ENCODE peak calls at places on chromosomes 11 and 22, in seven cellular contexts. One of them, this sample, is unnamed.
A peak's percentile ranks its signal among the peaks of the same experiment; 100 is the strongest.

GRCh38 chr22:32326647-32327046 is 31.0 kb upstream of the RFPL3 start:
- DNase-seq in cardiac muscle cell: no peak
- DNase-seq in CD8-positive, alpha-beta memory T cell: no peak
- DNase-seq in pancreas: no peak
- DNase-seq in coronary artery: peak; percentile 61
- DNase-seq in DND-41: no peak
- DNase-seq in kidney: no peak
- DNase-seq in this sample: no peak

GRCh38 chr11:111776398-111777093 is 10.4 kb upstream of the PPP2R1B start:
- DNase-seq in cardiac muscle cell: no peak
- DNase-seq in CD8-positive, alpha-beta memory T cell: no peak
- DNase-seq in pancreas: no peak
- DNase-seq in coronary artery: no peak
- DNase-seq in DND-41: no peak
- DNase-seq in kidney: no peak
- DNase-seq in this sample: no peak

GRCh38 chr11:75423721-75424120 is 9.3 kb downstream of the KLHL35 start:
- DNase-seq in cardiac muscle cell: no peak
- DNase-seq in CD8-positive, alpha-beta memory T cell: no peak
- DNase-seq in pancreas: peak; percentile 42
- DNase-seq in coronary artery: no peak
- DNase-seq in DND-41: no peak
- DNase-seq in kidney: no peak
- DNase-seq in this sample: no peak

GRCh38 chr22:39318507-39319283 is 728 bp downstream of the RPL3 start:
- DNase-seq in cardiac muscle cell: peak; percentile 58
- DNase-seq in CD8-positive, alpha-beta memory T cell: no peak
- DNase-seq in pancreas: no peak
- DNase-seq in coronary artery: no peak
- DNase-seq in DND-41: no peak
- DNase-seq in kidney: no peak
- DNase-seq in this sample: no peak

GRCh38 chr11:128260398-128260797 is 327.0 kb downstream of the ETS1 start:
- DNase-seq in cardiac muscle cell: no peak
- DNase-seq in CD8-positive, alpha-beta memory T cell: no peak
- DNase-seq in pancreas: no peak
- DNase-seq in coronary artery: no peak
- DNase-seq in DND-41: no peak
- DNase-seq in kidney: no peak
- DNase-seq in this sample: no peak

GRCh38 chr11:35944503-35945136 is 758 bp downstream of the LDLRAD3 start:
- DNase-seq in cardiac muscle cell: peak; percentile 27
- DNase-seq in CD8-positive, alpha-beta memory T cell: no peak
- DNase-seq in pancreas: no peak
- DNase-seq in coronary artery: peak; percentile 77
- DNase-seq in DND-41: no peak
- DNase-seq in kidney: no peak
- DNase-seq in this sample: no peak

GRCh38 chr22:35739642-35740041 is 22.0 kb downstream of the APOL5 start:
- DNase-seq in cardiac muscle cell: no peak
- DNase-seq in CD8-positive, alpha-beta memory T cell: peak; percentile 3
- DNase-seq in pancreas: no peak
- DNase-seq in coronary artery: no peak
- DNase-seq in DND-41: no peak
- DNase-seq in kidney: no peak
- DNase-seq in this sample: no peak

GRCh38 chr22:27687984-27688545 is 113.5 kb downstream of the MN1 start:
- DNase-seq in cardiac muscle cell: no peak
- DNase-seq in CD8-positive, alpha-beta memory T cell: no peak
- DNase-seq in pancreas: no peak
- DNase-seq in coronary artery: no peak
- DNase-seq in DND-41: no peak
- DNase-seq in kidney: peak; percentile 1
- DNase-seq in this sample: no peak

GRCh38 chr11:1481861-1482441 is 4.6 kb downstream of the MOB2 start:
- DNase-seq in cardiac muscle cell: no peak
- DNase-seq in CD8-positive, alpha-beta memory T cell: no peak
- DNase-seq in pancreas: peak; percentile 48
- DNase-seq in coronary artery: no peak
- DNase-seq in DND-41: no peak
- DNase-seq in kidney: peak; percentile 75
- DNase-seq in this sample: no peak

GRCh38 chr22:25282671-25283561 is 63.5 kb downstream of the CRYBB2 start:
- DNase-seq in cardiac muscle cell: no peak
- DNase-seq in CD8-positive, alpha-beta memory T cell: no peak
- DNase-seq in pancreas: peak; percentile 59
- DNase-seq in coronary artery: no peak
- DNase-seq in DND-41: no peak
- DNase-seq in kidney: no peak
- DNase-seq in this sample: no peak

GRCh38 chr22:43553451-43554258 is 141.8 kb downstream of the MPPED1 start:
- DNase-seq in cardiac muscle cell: no peak
- DNase-seq in CD8-positive, alpha-beta memory T cell: no peak
- DNase-seq in pancreas: no peak
- DNase-seq in coronary artery: peak; percentile 31
- DNase-seq in DND-41: no peak
- DNase-seq in kidney: no peak
- DNase-seq in this sample: no peak

GRCh38 chr11:12201016-12201985 is 90.9 kb downstream of the MICAL2 start:
- DNase-seq in cardiac muscle cell: peak; percentile 98
- DNase-seq in CD8-positive, alpha-beta memory T cell: no peak
- DNase-seq in pancreas: no peak
- DNase-seq in coronary artery: peak; percentile 92
- DNase-seq in DND-41: no peak
- DNase-seq in kidney: peak; percentile 79
- DNase-seq in this sample: no peak

GRCh38 chr22:19090586-19091127 is 31.6 kb downstream of the DGCR2 start:
- DNase-seq in cardiac muscle cell: no peak
- DNase-seq in CD8-positive, alpha-beta memory T cell: no peak
- DNase-seq in pancreas: no peak
- DNase-seq in coronary artery: no peak
- DNase-seq in DND-41: no peak
- DNase-seq in kidney: no peak
- DNase-seq in this sample: no peak

GRCh38 chr11:72897506-72897905 is 83.3 kb downstream of the ATG16L2 start:
- DNase-seq in cardiac muscle cell: no peak
- DNase-seq in CD8-positive, alpha-beta memory T cell: no peak
- DNase-seq in pancreas: no peak
- DNase-seq in coronary artery: no peak
- DNase-seq in DND-41: no peak
- DNase-seq in kidney: no peak
- DNase-seq in this sample: no peak

GRCh38 chr22:39488563-39489083 is 13.5 kb upstream of the MIEF1 start:
- DNase-seq in cardiac muscle cell: no peak
- DNase-seq in CD8-positive, alpha-beta memory T cell: no peak
- DNase-seq in pancreas: no peak
- DNase-seq in coronary artery: no peak
- DNase-seq in DND-41: no peak
- DNase-seq in kidney: peak; percentile 72
- DNase-seq in this sample: no peak

GRCh38 chr11:131908316-131908715 is 537.9 kb downstream of the NTM start:
- DNase-seq in cardiac muscle cell: no peak
- DNase-seq in CD8-positive, alpha-beta memory T cell: no peak
- DNase-seq in pancreas: no peak
- DNase-seq in coronary artery: no peak
- DNase-seq in DND-41: no peak
- DNase-seq in kidney: no peak
- DNase-seq in this sample: no peak

GRCh38 chr22:23180301-23180892 is at the start of gene BCR:
- DNase-seq in cardiac muscle cell: peak; percentile 78
- DNase-seq in CD8-positive, alpha-beta memory T cell: peak; percentile 66
- DNase-seq in pancreas: peak; percentile 89
- DNase-seq in coronary artery: no peak
- DNase-seq in DND-41: peak; percentile 62
- DNase-seq in kidney: peak; percentile 88
- DNase-seq in this sample: peak; percentile 50

GRCh38 chr11:110430267-110431211 is 791 bp downstream of the FDX1 start:
- DNase-seq in cardiac muscle cell: peak; percentile 57
- DNase-seq in CD8-positive, alpha-beta memory T cell: peak; percentile 37
- DNase-seq in pancreas: no peak
- DNase-seq in coronary artery: peak; percentile 74
- DNase-seq in DND-41: peak; percentile 54
- DNase-seq in kidney: no peak
- DNase-seq in this sample: no peak

DNA sequence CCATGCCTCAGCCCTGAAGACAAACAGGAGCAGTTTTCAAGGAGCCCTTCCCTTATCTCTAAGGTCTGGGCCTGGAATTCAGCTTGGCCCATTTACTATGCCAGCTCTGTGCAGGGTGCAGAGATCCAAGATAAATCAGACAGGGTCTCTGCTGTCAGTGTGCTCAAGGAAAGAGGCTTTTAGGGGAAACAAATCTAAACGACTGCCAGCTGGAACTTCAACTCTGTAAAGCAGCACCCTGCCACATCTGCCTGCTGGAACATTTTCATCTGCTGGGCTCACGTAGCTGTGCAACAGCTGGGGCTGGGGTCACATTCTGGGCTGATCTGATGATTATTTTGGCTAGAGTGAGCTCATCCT is 19.8 kb upstream of the EHF start:
- DNase-seq in cardiac muscle cell: peak; percentile 57
- DNase-seq in CD8-positive, alpha-beta memory T cell: no peak
- DNase-seq in pancreas: no peak
- DNase-seq in coronary artery: no peak
- DNase-seq in DND-41: no peak
- DNase-seq in kidney: no peak
- DNase-seq in this sample: no peak
- H3K4me3 ChIP-seq in cardiac muscle cell: no peak overlapping the region
- H3K4me3 ChIP-seq in CD8-positive, alpha-beta memory T cell: no peak overlapping the region
- H3K4me3 ChIP-seq in pancreas: peak overlapping the region; percentile 23
- H3K4me3 ChIP-seq in coronary artery: no peak overlapping the region
- H3K4me3 ChIP-seq in DND-41: no peak overlapping the region
- H3K4me3 ChIP-seq in kidney: no peak overlapping the region
- H3K4me3 ChIP-seq in this sample: no peak overlapping the region

DNA sequence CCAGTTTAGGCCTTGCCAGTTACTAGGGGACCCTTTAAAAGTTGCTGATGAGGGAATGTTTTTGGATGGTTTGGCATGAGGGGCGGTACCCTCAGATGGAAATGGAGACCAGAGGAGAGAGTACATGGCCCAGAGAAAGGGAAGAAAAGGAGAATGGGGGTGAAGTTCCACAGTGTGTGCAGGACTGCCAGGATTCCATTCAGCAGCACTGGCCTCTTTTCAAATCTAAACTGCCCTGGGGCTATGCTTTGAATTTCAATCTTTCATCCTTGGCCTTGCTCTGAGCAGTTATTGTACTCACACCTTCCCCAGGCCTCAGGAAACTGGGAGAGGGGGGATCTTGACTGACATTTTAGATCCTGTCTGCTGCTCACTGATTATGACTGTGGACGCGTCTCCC is 3.0 kb downstream of the SLC3A2 start:
- DNase-seq in cardiac muscle cell: no peak
- DNase-seq in CD8-positive, alpha-beta memory T cell: no peak
- DNase-seq in pancreas: no peak
- DNase-seq in coronary artery: no peak
- DNase-seq in DND-41: no peak
- DNase-seq in kidney: no peak
- DNase-seq in this sample: no peak
- H3K4me3 ChIP-seq in cardiac muscle cell: no peak overlapping the region
- H3K4me3 ChIP-seq in CD8-positive, alpha-beta memory T cell: no peak overlapping the region
- H3K4me3 ChIP-seq in pancreas: peak overlapping the region; percentile 80
- H3K4me3 ChIP-seq in coronary artery: peak overlapping the region; percentile 91
- H3K4me3 ChIP-seq in DND-41: peak overlapping the region; percentile 92
- H3K4me3 ChIP-seq in kidney: peak overlapping the region; percentile 100
- H3K4me3 ChIP-seq in this sample: no peak overlapping the region

DNA sequence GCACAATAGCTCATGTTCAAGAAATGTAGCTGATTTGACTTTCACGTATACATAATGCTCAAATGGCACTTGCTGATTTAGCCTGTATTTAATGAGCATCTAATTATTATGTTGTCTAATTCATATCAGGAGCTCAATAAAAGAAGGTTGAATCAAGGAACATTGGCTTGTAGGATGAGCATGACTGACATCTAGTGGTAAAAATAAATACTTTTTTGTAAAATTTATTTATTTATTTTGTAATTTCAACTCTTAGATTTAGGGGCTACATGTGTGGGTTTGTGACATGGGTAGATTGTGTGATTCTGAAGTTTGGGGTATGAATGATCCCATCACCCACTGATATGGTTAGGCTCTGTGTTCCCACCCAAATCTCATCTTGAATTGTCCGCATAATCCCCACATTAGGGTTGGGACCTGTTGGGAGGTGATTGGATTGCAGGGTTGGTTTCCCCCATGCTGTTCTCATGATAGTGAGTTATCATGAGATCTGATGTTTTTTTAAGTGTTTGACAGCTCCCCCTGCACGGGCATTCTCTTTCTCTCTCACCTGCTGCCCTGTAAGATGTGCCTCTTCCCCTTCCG is 1.7 kb upstream of the OR52E5 start:
- DNase-seq in cardiac muscle cell: peak; percentile 15
- DNase-seq in CD8-positive, alpha-beta memory T cell: peak; percentile 3
- DNase-seq in pancreas: no peak
- DNase-seq in coronary artery: no peak
- DNase-seq in DND-41: no peak
- DNase-seq in kidney: no peak
- DNase-seq in this sample: peak; percentile 17
- H3K4me3 ChIP-seq in cardiac muscle cell: no peak overlapping the region
- H3K4me3 ChIP-seq in CD8-positive, alpha-beta memory T cell: no peak overlapping the region
- H3K4me3 ChIP-seq in pancreas: no peak overlapping the region
- H3K4me3 ChIP-seq in coronary artery: no peak overlapping the region
- H3K4me3 ChIP-seq in DND-41: no peak overlapping the region
- H3K4me3 ChIP-seq in kidney: no peak overlapping the region
- H3K4me3 ChIP-seq in this sample: no peak overlapping the region

GRCh38 chr11:126480015-126480409 is 124.5 kb downstream of the ST3GAL4 start:
- DNase-seq in cardiac muscle cell: no peak
- DNase-seq in CD8-positive, alpha-beta memory T cell: no peak
- DNase-seq in pancreas: no peak
- DNase-seq in coronary artery: no peak
- DNase-seq in DND-41: no peak
- DNase-seq in kidney: no peak
- DNase-seq in this sample: no peak

GRCh38 chr11:126481303-126481680 is 125.8 kb downstream of the ST3GAL4 start:
- DNase-seq in cardiac muscle cell: no peak
- DNase-seq in CD8-positive, alpha-beta memory T cell: no peak
- DNase-seq in pancreas: no peak
- DNase-seq in coronary artery: no peak
- DNase-seq in DND-41: no peak
- DNase-seq in kidney: no peak
- DNase-seq in this sample: no peak

GRCh38 chr11:126479178-126479930 is 123.9 kb downstream of the ST3GAL4 start:
- DNase-seq in cardiac muscle cell: no peak
- DNase-seq in CD8-positive, alpha-beta memory T cell: no peak
- DNase-seq in pancreas: peak; percentile 41
- DNase-seq in coronary artery: no peak
- DNase-seq in DND-41: no peak
- DNase-seq in kidney: peak; percentile 49
- DNase-seq in this sample: no peak

GRCh38 chr11:126482586-126483108 is 127.2 kb downstream of the ST3GAL4 start:
- DNase-seq in cardiac muscle cell: no peak
- DNase-seq in CD8-positive, alpha-beta memory T cell: no peak
- DNase-seq in pancreas: no peak
- DNase-seq in coronary artery: no peak
- DNase-seq in DND-41: no peak
- DNase-seq in kidney: no peak
- DNase-seq in this sample: no peak

GRCh38 chr11:126480410-126481302 is 125.2 kb downstream of the ST3GAL4 start:
- DNase-seq in cardiac muscle cell: peak; percentile 93
- DNase-seq in CD8-positive, alpha-beta memory T cell: peak; percentile 65
- DNase-seq in pancreas: no peak
- DNase-seq in coronary artery: peak; percentile 89
- DNase-seq in DND-41: peak; percentile 84
- DNase-seq in kidney: peak; percentile 88
- DNase-seq in this sample: peak; percentile 82
- H3K4me3 ChIP-seq in cardiac muscle cell: no peak overlapping the region
- H3K4me3 ChIP-seq in CD8-positive, alpha-beta memory T cell: peak overlapping the region; percentile 10
- H3K4me3 ChIP-seq in pancreas: no peak overlapping the region
- H3K4me3 ChIP-seq in coronary artery: peak overlapping the region; percentile 64
- H3K4me3 ChIP-seq in DND-41: no peak overlapping the region
- H3K4me3 ChIP-seq in kidney: no peak overlapping the region
- H3K4me3 ChIP-seq in this sample: peak overlapping the region; percentile 39